ENCODE peak calls at places on chromosomes 7 and 10, in six cellular contexts. L is activated naive CD4-positive, alpha-beta T cell treated with anti-CD3 and anti-CD28 coated beads, Interleukin-2, amount 50 U/mL, for 72 hours; B is Ammon's horn; F is amniotic stem cell; T is activated gamma-delta T cell; X is CD4-positive, alpha-beta T cell. P is an unnamed sample.

GRCh38 chr10:103896225-103896624 is 21.8 kb downstream of the STN1 start:
- DNase-seq in L (no peak), B (no peak), F (no peak), T (no peak), X (no peak), P (no peak)

GRCh38 chr10:131785121-131785460 is 115.7 kb upstream of the PPP2R2D start:
- DNase-seq in L (no peak), B (no peak), F (no peak), T (no peak), X (no peak), P (no peak)

GRCh38 chr7:2060701-2061100 is 172.0 kb downstream of the MAD1L1 start:
- DNase-seq in L (no peak), B (no peak), F (no peak), T (no peak), X (no peak), P (no peak)

GRCh38 chr7:131190146-131190545 is 137.5 kb upstream of the MKLN1 start:
- DNase-seq in L (no peak), B (peak; percentile 64), F (no peak), T (no peak), X (no peak), P (peak; percentile 84)

GRCh38 chr7:96921771-96922170 is 83.6 kb upstream of the DLX6 start:
- DNase-seq in L (no peak), B (no peak), F (no peak), T (no peak), X (no peak), P (no peak)

GRCh38 chr10:15091418-15091817 is 2.8 kb upstream of the ACBD7 start:
- DNase-seq in L (peak; percentile 11), B (no peak), F (no peak), T (no peak), X (no peak), P (no peak)

GRCh38 chr10:97685395-97685958 is 1.6 kb downstream of the AVPI1 start:
- DNase-seq in L (no peak), B (no peak), F (no peak), T (no peak), X (no peak), P (peak; percentile 34)

GRCh38 chr7:127892488-127893314 is 138.5 kb downstream of the LRRC4 start:
- DNase-seq in L (no peak), B (no peak), F (no peak), T (no peak), X (no peak), P (no peak)

GRCh38 chr7:121741896-121742295 is 131.1 kb upstream of the PTPRZ1 start:
- DNase-seq in L (no peak), B (no peak), F (no peak), T (no peak), X (no peak), P (no peak)

GRCh38 chr10:87658858-87659555 is 671 bp upstream of the PAPSS2 start:
- DNase-seq in L (no peak), B (no peak), F (no peak), T (no peak), X (no peak), P (no peak)

GRCh38 chr10:33365871-33366411 is 31.5 kb upstream of the NRP1 start:
- DNase-seq in L (no peak), B (peak; percentile 46), F (peak; percentile 43), T (no peak), X (no peak), P (no peak)

GRCh38 chr10:75379234-75379724 is 22.3 kb downstream of the ZNF503 start:
- DNase-seq in L (no peak), B (no peak), F (no peak), T (no peak), X (no peak), P (peak; percentile 6)

GRCh38 chr10:58981846-58982245 is 194.6 kb upstream of the PHYHIPL start:
- DNase-seq in L (no peak), B (no peak), F (no peak), T (no peak), X (no peak), P (no peak)

GRCh38 chr7:131067220-131067619 is 260.5 kb upstream of the MKLN1 start:
- DNase-seq in L (no peak), B (peak; percentile 40), F (no peak), T (no peak), X (no peak), P (peak; percentile 27)

GRCh38 chr10:99654791-99655190 is 4.5 kb upstream of the ENTPD7 start:
- DNase-seq in L (no peak), B (no peak), F (peak; percentile 8), T (no peak), X (no peak), P (no peak)

GRCh38 chr10:77404801-77405200 is 232.8 kb downstream of the KCNMA1 start:
- DNase-seq in L (no peak), B (no peak), F (no peak), T (no peak), X (no peak), P (no peak)

GRCh38 chr10:34801066-34801738 is 13.9 kb downstream of the PARD3 start:
- DNase-seq in L (no peak), B (no peak), F (no peak), T (no peak), X (no peak), P (no peak)

GRCh38 chr10:85594239-85594638 is 772.4 kb downstream of the GRID1 start:
- DNase-seq in L (no peak), B (no peak), F (no peak), T (no peak), X (no peak), P (no peak)

GRCh38 chr10:43946445-43946844 is 297.8 kb upstream of the ZNF32 start:
- DNase-seq in L (no peak), B (no peak), F (no peak), T (no peak), X (no peak), P (no peak)

GRCh38 chr10:69278446-69278963 is at the start of gene HK1:
- DNase-seq in L (no peak), B (peak; percentile 23), F (no peak), T (no peak), X (no peak), P (peak; percentile 8)

GRCh38 chr7:25851332-25852248 is 300.4 kb upstream of the NFE2L3 start:
- DNase-seq in L (peak; percentile 61), B (peak; percentile 87), F (no peak), T (no peak), X (peak; percentile 58), P (peak; percentile 91)

GRCh38 chr7:2225336-2225735 is 7.4 kb downstream of the MAD1L1 start:
- DNase-seq in L (no peak), B (no peak), F (no peak), T (no peak), X (no peak), P (no peak)

GRCh38 chr7:34117583-34117982 is 212.2 kb downstream of the BMPER start:
- DNase-seq in L (no peak), B (no peak), F (no peak), T (no peak), X (no peak), P (peak; percentile 82)

GRCh38 chr10:50469288-50469687 is 154.5 kb downstream of the SGMS1 start:
- DNase-seq in L (no peak), B (no peak), F (no peak), T (no peak), X (no peak), P (no peak)